ENCODE peak calls at places on chromosomes 4 and X, in five cellular contexts. Z, K, O, R and B are unnamed samples.

GRCh38 chr4:158164849-158165248 is 8.0 kb downstream of the GASK1B start:
- DNase-seq in K (no peak), O (no peak), R (no peak), Z (no peak), B (no peak)

GRCh38 chr4:153638999-153639398 is 45.1 kb upstream of the TLR2 start:
- DNase-seq in Z (no peak), R (no peak), K (no peak), O (no peak), B (no peak)

GRCh38 chr4:185088899-185089298 is 54.2 kb upstream of the SLC25A4 start:
- DNase-seq in Z (no peak), O (no peak), R (no peak), K (no peak), B (no peak)

GRCh38 chr4:42965326-42965725 is 72.8 kb downstream of the GRXCR1 start:
- DNase-seq in Z (no peak), K (no peak), R (no peak), O (peak), B (no peak)

GRCh38 chr4:8035371-8035780 is 95.7 kb upstream of the AFAP1 start:
- DNase-seq in R (peak), O (peak), Z (no peak), K (no peak), B (no peak)

GRCh38 chrX:37684918-37685317 is 673 bp upstream of the XK start:
- DNase-seq in K (no peak), R (no peak), O (no peak), Z (no peak), B (no peak)

GRCh38 chr4:170014359-170015008 is 11.7 kb downstream of the MFAP3L start:
- DNase-seq in Z (no peak), O (no peak), K (no peak), R (no peak), B (no peak)

GRCh38 chr4:19700951-19701350 is 550.8 kb upstream of the SLIT2 start:
- DNase-seq in Z (no peak), O (no peak), K (no peak), R (no peak), B (no peak)

GRCh38 chr4:139301821-139302611 is at the start of gene NDUFC1:
- DNase-seq in K (peak), Z (peak), O (peak), R (no peak), B (peak)

GRCh38 chr4:35975617-35976355 is 268.5 kb downstream of the ARAP2 start:
- DNase-seq in R (no peak), O (no peak), K (no peak), Z (no peak), B (no peak)

GRCh38 chr4:97235516-97235915 is 907.8 kb downstream of the STPG2 start:
- DNase-seq in R (no peak), Z (peak), O (peak), K (no peak), B (no peak)

GRCh38 chr4:114229721-114230120 is 250.3 kb upstream of the ARSJ start:
- DNase-seq in K (no peak), R (no peak), O (no peak), Z (no peak), B (no peak)

GRCh38 chrX:133637765-133638164 is 222.5 kb upstream of the GPC4 start:
- DNase-seq in O (no peak), Z (no peak), R (no peak), K (no peak), B (no peak)

GRCh38 chr4:658681-659667 is 15.1 kb downstream of the ATP5ME start:
- DNase-seq in R (no peak), O (no peak), Z (no peak), K (peak), B (peak)

GRCh38 chrX:121208563-121208962 is 161.2 kb downstream of the GLUD2 start:
- DNase-seq in Z (no peak), R (no peak), K (no peak), O (no peak), B (no peak)

GRCh38 chrX:54819201-54819600 is 11.7 kb downstream of the MAGED2 start:
- DNase-seq in O (no peak), K (no peak), Z (no peak), R (no peak), B (no peak)

GRCh38 chrX:9517062-9517461 is 52.2 kb downstream of the TBL1X start:
- DNase-seq in O (no peak), K (no peak), Z (no peak), R (no peak), B (no peak)

GRCh38 chr4:4270529-4270928 is 19.4 kb downstream of the LYAR start:
- DNase-seq in R (no peak), O (no peak), Z (no peak), K (no peak), B (no peak)

GRCh38 chr4:181646864-181647263 is 596.3 kb upstream of the TENM3 start:
- DNase-seq in K (no peak), Z (no peak), R (peak), O (no peak), B (no peak)

GRCh38 chrX:97039363-97040029 is 155.8 kb downstream of the RPA4 start:
- DNase-seq in Z (no peak), R (no peak), K (no peak), O (no peak), B (no peak)

GRCh38 chr4:3268395-3269104 is 19.6 kb downstream of the MSANTD1 start:
- DNase-seq in R (no peak), O (no peak), Z (no peak), K (no peak), B (peak)

GRCh38 chr4:84032372-84032771 is 466.7 kb downstream of the NKX6-1 start:
- DNase-seq in Z (no peak), R (no peak), O (no peak), K (no peak), B (no peak)